ENCODE peak calls at places on chromosomes 6 and 20, in nine cellular contexts. E, Q, L, A, W, B, N, V and F are unnamed samples.

GRCh38 chr20:22411568-22412450 is 172.6 kb downstream of the FOXA2 start:
- DNase-seq in N (no peak), W (no peak), A (peak), Q (peak), V (no peak), E (no peak), L (no peak), B (no peak), F (no peak)

GRCh38 chr6:13992417-13993055 is 67.8 kb downstream of the RNF182 start:
- DNase-seq in V (no peak), L (peak), N (no peak), E (no peak), Q (no peak), A (no peak), B (peak), W (no peak), F (no peak)

GRCh38 chr20:57849126-57849867 is 139.5 kb upstream of the PMEPA1 start:
- DNase-seq in Q (no peak), V (no peak), E (no peak), N (no peak), L (no peak), W (peak), B (no peak), A (no peak), F (no peak)

GRCh38 chr6:168905451-168906090 is 348.1 kb downstream of the THBS2 start:
- DNase-seq in W (no peak), E (no peak), A (no peak), B (peak), Q (no peak), N (no peak), L (no peak), V (no peak), F (no peak)

GRCh38 chr20:60095456-60095855 is 137.2 kb downstream of the CDH26 start:
- DNase-seq in W (no peak), E (no peak), L (no peak), Q (no peak), A (no peak), N (no peak), B (no peak), V (no peak), F (no peak)

GRCh38 chr6:56370127-56370540 is 122.8 kb upstream of the COL21A1 start:
- DNase-seq in L (peak), N (peak), E (peak), W (peak), A (peak), Q (peak), V (no peak), B (peak), F (peak)

GRCh38 chr20:19880256-19881079 is 122.4 kb downstream of the RIN2 start:
- DNase-seq in L (peak), W (no peak), B (no peak), N (no peak), A (no peak), V (no peak), E (no peak), Q (peak), F (no peak)

GRCh38 chr6:24974182-24975171 is 38.7 kb upstream of the RIPOR2 start:
- DNase-seq in B (no peak), V (peak), A (no peak), E (no peak), W (no peak), N (no peak), Q (no peak), L (no peak), F (no peak)

GRCh38 chr20:9119776-9120175 is 50.9 kb downstream of the PLCB4 start:
- DNase-seq in N (no peak), B (no peak), E (no peak), A (no peak), L (no peak), W (no peak), Q (no peak), V (no peak), F (no peak)

GRCh38 chr20:3248167-3248992 is 9.4 kb upstream of the SLC4A11 start:
- DNase-seq in V (no peak), E (peak), Q (no peak), L (no peak), W (no peak), B (peak), N (peak), A (peak), F (peak)
- TF ChIP-seq CTCF in V (peak), E (no peak), Q (no peak), L (no peak), W (no peak), B (no peak), N (no peak), A (no peak), F (no peak)

GRCh38 chr6:75852721-75853120 is 103.7 kb downstream of the MYO6 start:
- DNase-seq in V (no peak), B (peak), N (no peak), Q (no peak), E (no peak), L (no peak), A (no peak), W (no peak), F (peak)

GRCh38 chr6:75856902-75857301 is 107.9 kb downstream of the MYO6 start:
- DNase-seq in B (no peak), A (no peak), L (no peak), N (no peak), E (no peak), V (no peak), W (no peak), Q (no peak), F (no peak)

GRCh38 chr6:75853796-75854195 is 104.8 kb downstream of the MYO6 start:
- DNase-seq in L (no peak), B (no peak), E (no peak), N (no peak), A (no peak), Q (no peak), V (no peak), W (no peak), F (peak)

GRCh38 chr6:75850026-75850385 is 101.0 kb downstream of the MYO6 start:
- DNase-seq in B (peak), W (no peak), V (no peak), L (no peak), N (no peak), Q (no peak), A (no peak), E (no peak), F (no peak)

DNA sequence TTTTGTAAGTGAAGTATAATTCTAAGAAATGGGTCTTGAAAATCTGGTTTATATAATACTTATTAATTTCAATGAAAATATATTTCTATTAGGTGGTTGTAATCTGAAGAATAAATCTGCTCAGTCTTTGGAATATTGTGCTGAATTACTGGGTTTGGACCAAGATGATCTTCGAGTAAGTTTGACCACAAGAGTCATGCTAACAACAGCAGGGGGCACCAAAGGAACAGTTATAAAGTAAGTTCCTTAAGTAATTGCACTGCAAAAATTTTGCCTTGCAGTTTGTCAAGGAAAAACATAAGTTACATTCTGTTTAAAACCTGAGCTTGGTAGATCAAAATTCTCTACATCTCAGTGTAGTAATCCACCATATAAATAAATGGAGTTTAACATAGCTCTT is 106.0 kb downstream of the MYO6 start:
- DNase-seq in W (no peak), V (peak), B (peak), Q (peak), L (peak), E (peak), N (peak), A (no peak), F (no peak)
- TF ChIP-seq CTCF in W (peak), V (peak), B (peak), Q (peak), L (peak), E (peak), N (peak), A (peak), F (no peak)

GRCh38 chr6:90296346-90297123 is at the start of gene BACH2:
- DNase-seq in L (peak), B (peak), A (peak), E (peak), N (peak), V (peak), Q (peak), W (peak), F (peak)

GRCh38 chr6:90297124-90297865 is 652 bp upstream of the BACH2 start:
- DNase-seq in L (no peak), W (no peak), E (no peak), Q (no peak), V (no peak), B (no peak), A (no peak), N (no peak), F (peak)

GRCh38 chr6:90298459-90299053 is 1.9 kb upstream of the BACH2 start:
- DNase-seq in A (no peak), V (no peak), W (no peak), E (no peak), N (no peak), B (no peak), L (no peak), Q (no peak), F (no peak)

GRCh38 chr6:90295854-90296345 is 743 bp downstream of the BACH2 start:
- DNase-seq in W (peak), E (peak), Q (peak), B (peak), V (peak), L (no peak), A (peak), N (peak), F (peak)

DNA sequence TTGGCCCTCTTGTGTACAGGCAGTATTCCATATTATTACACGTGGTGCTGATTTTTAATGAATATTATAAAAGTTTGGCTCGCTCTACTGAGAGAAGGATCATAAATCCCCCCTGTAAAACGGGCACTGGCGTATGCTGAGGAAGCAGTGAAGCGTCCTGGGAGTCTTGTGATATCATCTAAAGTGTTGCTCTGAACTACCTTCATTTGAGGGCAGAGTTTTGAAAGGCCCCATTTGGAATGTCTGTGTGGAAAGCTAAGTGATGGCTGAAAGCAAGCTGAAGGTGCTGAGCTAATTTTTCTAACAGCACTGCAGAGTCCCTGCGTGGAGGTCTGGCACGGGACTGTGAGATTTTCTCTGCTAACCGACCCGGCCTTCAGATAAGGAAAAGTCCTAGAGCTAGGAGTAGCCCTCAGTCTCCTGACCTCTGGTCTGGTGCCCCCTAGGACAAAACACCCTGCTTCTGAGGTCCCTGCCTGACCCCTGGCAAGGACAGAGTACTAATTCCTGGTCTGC is 1.3 kb upstream of the BACH2 start:
- DNase-seq in E (no peak), L (no peak), B (no peak), N (no peak), V (no peak), W (no peak), Q (no peak), A (no peak), F (no peak)
- TF ChIP-seq CTCF in E (no peak), L (no peak), B (no peak), N (no peak), V (no peak), W (no peak), Q (no peak), A (no peak), F (no peak)

GRCh38 chr6:28158318-28158717 is 16.6 kb downstream of the ZKSCAN8 start:
- DNase-seq in B (no peak), Q (no peak), L (no peak), N (no peak), V (no peak), E (no peak), A (no peak), W (no peak), F (no peak)

GRCh38 chr6:28154357-28154756 is 12.7 kb downstream of the ZKSCAN8 start:
- DNase-seq in N (no peak), E (no peak), A (no peak), L (no peak), W (no peak), Q (no peak), B (no peak), V (no peak), F (no peak)

GRCh38 chr6:28153546-28153945 is 11.9 kb downstream of the ZKSCAN8 start:
- DNase-seq in E (no peak), L (no peak), Q (no peak), N (no peak), W (no peak), A (no peak), B (no peak), V (no peak), F (no peak)

GRCh38 chr6:28152531-28152930 is 10.8 kb downstream of the ZKSCAN8 start:
- DNase-seq in V (no peak), N (no peak), A (no peak), B (no peak), L (no peak), W (no peak), E (no peak), Q (no peak), F (no peak)
- TF ChIP-seq CTCF in V (no peak), N (no peak), A (no peak), B (no peak), L (no peak), W (no peak), E (no peak), Q (no peak), F (no peak)

GRCh38 chr6:136967874-136968752 is 46.0 kb downstream of the SLC35D3 start:
- DNase-seq in V (peak), W (no peak), L (peak), Q (peak), E (peak), N (peak), B (peak), A (peak), F (peak)
- TF ChIP-seq CTCF in V (peak), W (peak), L (peak), Q (peak), E (peak), N (peak), B (peak), A (peak), F (peak)